ENCODE peak calls at places on chromosomes 6 and 20, in seven cellular contexts. One of them, this sample, is unnamed. For H3K36me3, the result is how much of the 10 kb centered on the place peaks cover.

GRCh38 chr6:54813901-54814300 is 32.7 kb upstream of the FAM83B start:
- DNase-seq in mesendoderm: no peak
- DNase-seq in lung: no peak
- DNase-seq in neuronal stem cell: no peak
- DNase-seq in ovary: no peak
- DNase-seq in uterus: no peak
- DNase-seq in OCI-LY7: no peak
- DNase-seq in this sample: no peak

GRCh38 chr6:125953502-125953875 is 3.1 kb upstream of the HINT3 start:
- DNase-seq in uterus: no peak
- DNase-seq in neuronal stem cell: no peak
- DNase-seq in ovary: no peak
- DNase-seq in lung: no peak
- DNase-seq in mesendoderm: peak
- DNase-seq in OCI-LY7: peak
- DNase-seq in this sample: no peak

GRCh38 chr6:2940010-2940850 is 31.1 kb downstream of the SERPINB6 start:
- DNase-seq in ovary: no peak
- DNase-seq in lung: peak
- DNase-seq in OCI-LY7: peak
- DNase-seq in neuronal stem cell: no peak
- DNase-seq in uterus: no peak
- DNase-seq in mesendoderm: no peak
- DNase-seq in this sample: no peak

GRCh38 chr6:83546636-83547035 is 34.3 kb downstream of the PRSS35 start:
- DNase-seq in uterus: no peak
- DNase-seq in neuronal stem cell: no peak
- DNase-seq in OCI-LY7: no peak
- DNase-seq in ovary: no peak
- DNase-seq in lung: no peak
- DNase-seq in mesendoderm: no peak
- DNase-seq in this sample: no peak

GRCh38 chr20:37989601-37990001 is 43.7 kb downstream of the TTI1 start:
- DNase-seq in ovary: no peak
- DNase-seq in mesendoderm: no peak
- DNase-seq in OCI-LY7: no peak
- DNase-seq in uterus: peak
- DNase-seq in lung: peak
- DNase-seq in neuronal stem cell: no peak
- DNase-seq in this sample: peak

GRCh38 chr6:52423971-52424381 is 3.8 kb downstream of the EFHC1 start:
- DNase-seq in OCI-LY7: no peak
- DNase-seq in mesendoderm: peak
- DNase-seq in lung: no peak
- DNase-seq in neuronal stem cell: no peak
- DNase-seq in uterus: no peak
- DNase-seq in ovary: no peak
- DNase-seq in this sample: peak

GRCh38 chr20:44832724-44833123 is 22.4 kb upstream of the RIMS4 start:
- DNase-seq in lung: no peak
- DNase-seq in mesendoderm: peak
- DNase-seq in neuronal stem cell: no peak
- DNase-seq in uterus: no peak
- DNase-seq in ovary: no peak
- DNase-seq in OCI-LY7: peak
- DNase-seq in this sample: no peak

GRCh38 chr20:10347481-10347880 is 86.5 kb downstream of the MKKS start:
- DNase-seq in lung: no peak
- DNase-seq in uterus: no peak
- DNase-seq in neuronal stem cell: no peak
- DNase-seq in mesendoderm: no peak
- DNase-seq in OCI-LY7: no peak
- DNase-seq in ovary: no peak
- DNase-seq in this sample: no peak

GRCh38 chr6:4707011-4707410 is 69.2 kb upstream of the CDYL start:
- DNase-seq in OCI-LY7: no peak
- DNase-seq in uterus: no peak
- DNase-seq in lung: no peak
- DNase-seq in mesendoderm: no peak
- DNase-seq in ovary: no peak
- DNase-seq in neuronal stem cell: no peak
- DNase-seq in this sample: no peak

GRCh38 chr6:91278416-91278815 is 691.5 kb upstream of the MAP3K7 start:
- DNase-seq in lung: no peak
- DNase-seq in OCI-LY7: no peak
- DNase-seq in uterus: no peak
- DNase-seq in mesendoderm: peak
- DNase-seq in neuronal stem cell: no peak
- DNase-seq in ovary: no peak
- DNase-seq in this sample: no peak

GRCh38 chr6:19789100-19789805 is 47.9 kb upstream of the ID4 start:
- DNase-seq in mesendoderm: no peak
- DNase-seq in ovary: no peak
- DNase-seq in uterus: no peak
- DNase-seq in neuronal stem cell: no peak
- DNase-seq in OCI-LY7: no peak
- DNase-seq in lung: no peak
- DNase-seq in this sample: no peak

GRCh38 chr6:113847435-113847834 is 9.7 kb upstream of the MARCKS start:
- DNase-seq in mesendoderm: no peak
- DNase-seq in ovary: no peak
- DNase-seq in neuronal stem cell: no peak
- DNase-seq in OCI-LY7: no peak
- DNase-seq in lung: no peak
- DNase-seq in uterus: no peak
- DNase-seq in this sample: no peak

GRCh38 chr6:110363748-110364147 is 5.6 kb upstream of the METTL24 start:
- DNase-seq in neuronal stem cell: no peak
- DNase-seq in lung: no peak
- DNase-seq in ovary: no peak
- DNase-seq in OCI-LY7: no peak
- DNase-seq in uterus: no peak
- DNase-seq in mesendoderm: no peak
- DNase-seq in this sample: no peak

DNA sequence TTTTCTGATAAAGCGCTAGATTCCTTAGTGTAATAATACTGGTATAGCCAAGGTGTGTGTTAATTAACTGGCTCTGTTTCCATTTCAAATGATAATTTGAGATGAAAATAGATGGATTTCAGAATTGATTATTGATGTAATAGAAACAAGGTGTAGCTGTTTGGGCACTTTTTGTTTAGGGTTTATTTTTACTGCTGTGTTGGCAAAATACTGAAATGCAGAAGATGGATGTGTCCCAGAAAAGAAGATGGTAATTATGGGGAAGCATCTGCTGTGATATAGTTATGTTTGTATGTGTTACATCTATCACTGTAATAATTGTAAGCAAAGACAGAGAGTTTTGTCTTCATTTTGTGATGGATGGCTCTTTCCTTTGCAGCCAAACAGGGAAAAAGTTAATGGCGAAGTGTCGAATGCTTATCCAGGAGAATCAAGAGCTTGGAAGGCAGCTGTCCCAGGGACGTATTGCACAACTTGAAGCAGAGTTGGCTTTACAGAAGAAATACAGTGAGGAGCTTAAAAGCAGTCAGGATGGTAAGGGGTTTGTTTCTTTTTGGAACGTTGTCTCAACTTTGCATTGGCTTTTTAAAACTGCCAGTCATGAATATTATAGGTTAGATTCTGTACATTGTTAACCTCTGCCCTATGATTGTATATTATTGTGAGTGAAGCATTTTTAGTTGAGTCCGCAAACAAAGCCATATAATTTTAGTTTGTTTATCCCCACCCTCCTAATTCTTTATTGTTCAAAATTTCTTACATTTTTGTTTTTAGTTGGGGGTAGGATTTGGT is 8.6 kb upstream of the ACAT2 start:
- DNase-seq in OCI-LY7: no peak
- DNase-seq in mesendoderm: no peak
- DNase-seq in uterus: no peak
- DNase-seq in ovary: no peak
- DNase-seq in neuronal stem cell: no peak
- DNase-seq in lung: no peak
- DNase-seq in this sample: no peak
- H3K36me3 ChIP-seq in OCI-LY7: half or more
- H3K36me3 ChIP-seq in mesendoderm: under half
- H3K36me3 ChIP-seq in uterus: under half
- H3K36me3 ChIP-seq in ovary: under half
- H3K36me3 ChIP-seq in neuronal stem cell: under half
- H3K36me3 ChIP-seq in lung: under half
- H3K36me3 ChIP-seq in this sample: half or more

GRCh38 chr20:32231847-32232246 is 24.2 kb downstream of the POFUT1 start:
- DNase-seq in OCI-LY7: peak
- DNase-seq in neuronal stem cell: no peak
- DNase-seq in uterus: no peak
- DNase-seq in lung: no peak
- DNase-seq in ovary: no peak
- DNase-seq in mesendoderm: no peak
- DNase-seq in this sample: no peak
- H3K36me3 ChIP-seq in OCI-LY7: half or more
- H3K36me3 ChIP-seq in neuronal stem cell: under half
- H3K36me3 ChIP-seq in uterus: under half
- H3K36me3 ChIP-seq in lung: half or more
- H3K36me3 ChIP-seq in ovary: under half
- H3K36me3 ChIP-seq in mesendoderm: under half
- H3K36me3 ChIP-seq in this sample: under half

GRCh38 chr20:41058007-41058673 is 29.5 kb downstream of the TOP1 start:
- DNase-seq in lung: peak
- DNase-seq in mesendoderm: peak
- DNase-seq in ovary: no peak
- DNase-seq in OCI-LY7: no peak
- DNase-seq in neuronal stem cell: no peak
- DNase-seq in uterus: no peak
- DNase-seq in this sample: no peak

GRCh38 chr20:41051426-41051825 is 22.8 kb downstream of the TOP1 start:
- DNase-seq in mesendoderm: no peak
- DNase-seq in OCI-LY7: no peak
- DNase-seq in lung: no peak
- DNase-seq in neuronal stem cell: no peak
- DNase-seq in ovary: no peak
- DNase-seq in uterus: no peak
- DNase-seq in this sample: no peak

GRCh38 chr20:41055679-41056078 is 27.1 kb downstream of the TOP1 start:
- DNase-seq in OCI-LY7: no peak
- DNase-seq in lung: no peak
- DNase-seq in mesendoderm: no peak
- DNase-seq in neuronal stem cell: no peak
- DNase-seq in ovary: no peak
- DNase-seq in uterus: no peak
- DNase-seq in this sample: no peak

GRCh38 chr20:41052742-41053419 is 24.3 kb downstream of the TOP1 start:
- DNase-seq in OCI-LY7: no peak
- DNase-seq in lung: no peak
- DNase-seq in neuronal stem cell: no peak
- DNase-seq in uterus: peak
- DNase-seq in mesendoderm: no peak
- DNase-seq in ovary: no peak
- DNase-seq in this sample: no peak

GRCh38 chr20:41054463-41055230 is 26.0 kb downstream of the TOP1 start:
- DNase-seq in uterus: no peak
- DNase-seq in ovary: no peak
- DNase-seq in lung: no peak
- DNase-seq in mesendoderm: peak
- DNase-seq in OCI-LY7: no peak
- DNase-seq in neuronal stem cell: no peak
- DNase-seq in this sample: no peak
- H3K36me3 ChIP-seq in uterus: under half
- H3K36me3 ChIP-seq in ovary: under half
- H3K36me3 ChIP-seq in lung: under half
- H3K36me3 ChIP-seq in mesendoderm: under half
- H3K36me3 ChIP-seq in OCI-LY7: half or more
- H3K36me3 ChIP-seq in neuronal stem cell: under half
- H3K36me3 ChIP-seq in this sample: under half

GRCh38 chr6:43055966-43056365 is 2.3 kb upstream of the CUL7 start:
- DNase-seq in uterus: no peak
- DNase-seq in neuronal stem cell: no peak
- DNase-seq in ovary: no peak
- DNase-seq in mesendoderm: no peak
- DNase-seq in OCI-LY7: no peak
- DNase-seq in lung: no peak
- DNase-seq in this sample: no peak
- H3K36me3 ChIP-seq in uterus: under half
- H3K36me3 ChIP-seq in neuronal stem cell: under half
- H3K36me3 ChIP-seq in ovary: under half
- H3K36me3 ChIP-seq in mesendoderm: under half
- H3K36me3 ChIP-seq in OCI-LY7: under half
- H3K36me3 ChIP-seq in lung: under half
- H3K36me3 ChIP-seq in this sample: under half

GRCh38 chr20:1368448-1369199 is 24.2 kb downstream of the FKBP1A start:
- DNase-seq in lung: no peak
- DNase-seq in mesendoderm: no peak
- DNase-seq in ovary: no peak
- DNase-seq in OCI-LY7: no peak
- DNase-seq in neuronal stem cell: no peak
- DNase-seq in uterus: peak
- DNase-seq in this sample: no peak
- H3K36me3 ChIP-seq in lung: under half
- H3K36me3 ChIP-seq in mesendoderm: under half
- H3K36me3 ChIP-seq in ovary: under half
- H3K36me3 ChIP-seq in OCI-LY7: half or more
- H3K36me3 ChIP-seq in neuronal stem cell: under half
- H3K36me3 ChIP-seq in uterus: under half
- H3K36me3 ChIP-seq in this sample: under half

GRCh38 chr20:3865887-3866407 is 19.3 kb downstream of the MAVS start:
- DNase-seq in neuronal stem cell: no peak
- DNase-seq in lung: no peak
- DNase-seq in OCI-LY7: no peak
- DNase-seq in uterus: no peak
- DNase-seq in ovary: no peak
- DNase-seq in mesendoderm: no peak
- DNase-seq in this sample: no peak
- H3K36me3 ChIP-seq in neuronal stem cell: half or more
- H3K36me3 ChIP-seq in lung: half or more
- H3K36me3 ChIP-seq in OCI-LY7: half or more
- H3K36me3 ChIP-seq in uterus: under half
- H3K36me3 ChIP-seq in ovary: under half
- H3K36me3 ChIP-seq in mesendoderm: under half
- H3K36me3 ChIP-seq in this sample: half or more

GRCh38 chr6:33688451-33689147 is 22.9 kb downstream of the UQCC2 start:
- DNase-seq in OCI-LY7: no peak
- DNase-seq in neuronal stem cell: no peak
- DNase-seq in lung: no peak
- DNase-seq in uterus: no peak
- DNase-seq in mesendoderm: no peak
- DNase-seq in ovary: no peak
- DNase-seq in this sample: peak
- H3K36me3 ChIP-seq in OCI-LY7: half or more
- H3K36me3 ChIP-seq in neuronal stem cell: under half
- H3K36me3 ChIP-seq in lung: half or more
- H3K36me3 ChIP-seq in uterus: under half
- H3K36me3 ChIP-seq in mesendoderm: under half
- H3K36me3 ChIP-seq in ovary: under half
- H3K36me3 ChIP-seq in this sample: under half

GRCh38 chr20:4689224-4689623 is 32.5 kb upstream of the PRND start:
- DNase-seq in neuronal stem cell: no peak
- DNase-seq in lung: no peak
- DNase-seq in uterus: no peak
- DNase-seq in OCI-LY7: no peak
- DNase-seq in mesendoderm: no peak
- DNase-seq in ovary: no peak
- DNase-seq in this sample: no peak
- H3K36me3 ChIP-seq in neuronal stem cell: under half
- H3K36me3 ChIP-seq in lung: under half
- H3K36me3 ChIP-seq in uterus: under half
- H3K36me3 ChIP-seq in OCI-LY7: under half
- H3K36me3 ChIP-seq in mesendoderm: under half
- H3K36me3 ChIP-seq in ovary: under half
- H3K36me3 ChIP-seq in this sample: under half